ENCODE peak calls at places on chromosomes 13 and 19, in five cellular contexts. One of them, this sample, is unnamed.

GRCh38 chr13:45278096-45278645 is 62.8 kb downstream of the TPT1 start:
- DNase-seq in IMR-90: no peak
- DNase-seq in RWPE1: no peak
- DNase-seq in progenitor cell of endocrine pancreas: no peak
- DNase-seq in stomach: no peak
- DNase-seq in this sample: no peak

GRCh38 chr19:6577410-6578125 is 13.4 kb downstream of the CD70 start:
- DNase-seq in IMR-90: no peak
- DNase-seq in RWPE1: peak
- DNase-seq in progenitor cell of endocrine pancreas: no peak
- DNase-seq in stomach: no peak
- DNase-seq in this sample: no peak

GRCh38 chr19:43950834-43951626 is at the start of gene ZNF221:
- DNase-seq in IMR-90: peak
- DNase-seq in RWPE1: peak
- DNase-seq in progenitor cell of endocrine pancreas: peak
- DNase-seq in stomach: peak
- DNase-seq in this sample: peak

GRCh38 chr13:29702912-29703351 is 107.4 kb upstream of the SLC7A1 start:
- DNase-seq in IMR-90: peak
- DNase-seq in RWPE1: peak
- DNase-seq in progenitor cell of endocrine pancreas: no peak
- DNase-seq in stomach: no peak
- DNase-seq in this sample: no peak

GRCh38 chr13:75196112-75196855 is 285.7 kb downstream of the TBC1D4 start:
- DNase-seq in IMR-90: peak
- DNase-seq in RWPE1: no peak
- DNase-seq in progenitor cell of endocrine pancreas: no peak
- DNase-seq in stomach: no peak
- DNase-seq in this sample: no peak

GRCh38 chr19:52658595-52658994 is 20.4 kb upstream of the ZNF83 start:
- DNase-seq in IMR-90: no peak
- DNase-seq in RWPE1: no peak
- DNase-seq in progenitor cell of endocrine pancreas: no peak
- DNase-seq in stomach: no peak
- DNase-seq in this sample: no peak

GRCh38 chr19:48819366-48819816 is 8.6 kb upstream of the BCAT2 start:
- DNase-seq in IMR-90: peak
- DNase-seq in RWPE1: peak
- DNase-seq in progenitor cell of endocrine pancreas: no peak
- DNase-seq in stomach: peak
- DNase-seq in this sample: no peak

GRCh38 chr19:48627211-48627864 is 8.0 kb downstream of the SPHK2 start:
- DNase-seq in IMR-90: no peak
- DNase-seq in RWPE1: no peak
- DNase-seq in progenitor cell of endocrine pancreas: no peak
- DNase-seq in stomach: no peak
- DNase-seq in this sample: no peak

GRCh38 chr13:102346769-102347168 is 55.1 kb downstream of the FGF14 start:
- DNase-seq in IMR-90: no peak
- DNase-seq in RWPE1: no peak
- DNase-seq in progenitor cell of endocrine pancreas: no peak
- DNase-seq in stomach: no peak
- DNase-seq in this sample: no peak

GRCh38 chr13:62131604-62132003 is 716.0 kb upstream of the PCDH20 start:
- DNase-seq in IMR-90: no peak
- DNase-seq in RWPE1: no peak
- DNase-seq in progenitor cell of endocrine pancreas: no peak
- DNase-seq in stomach: no peak
- DNase-seq in this sample: no peak

GRCh38 chr19:49889687-49890348 is 6.9 kb downstream of the IL4I1 start:
- DNase-seq in IMR-90: peak
- DNase-seq in RWPE1: no peak
- DNase-seq in progenitor cell of endocrine pancreas: peak
- DNase-seq in stomach: peak
- DNase-seq in this sample: no peak

GRCh38 chr19:56837492-56837891 is 3.0 kb downstream of the PEG3 start:
- DNase-seq in IMR-90: no peak
- DNase-seq in RWPE1: no peak
- DNase-seq in progenitor cell of endocrine pancreas: no peak
- DNase-seq in stomach: peak
- DNase-seq in this sample: no peak

GRCh38 chr13:57716295-57716694 is 84.8 kb downstream of the PCDH17 start:
- DNase-seq in IMR-90: no peak
- DNase-seq in RWPE1: no peak
- DNase-seq in progenitor cell of endocrine pancreas: no peak
- DNase-seq in stomach: no peak
- DNase-seq in this sample: no peak

GRCh38 chr19:42201489-42202289 is 15.8 kb downstream of the DEDD2 start:
- DNase-seq in IMR-90: no peak
- DNase-seq in RWPE1: no peak
- DNase-seq in progenitor cell of endocrine pancreas: no peak
- DNase-seq in stomach: peak
- DNase-seq in this sample: no peak

GRCh38 chr19:4896372-4896771 is 6.3 kb downstream of the ARRDC5 start:
- DNase-seq in IMR-90: peak
- DNase-seq in RWPE1: peak
- DNase-seq in progenitor cell of endocrine pancreas: no peak
- DNase-seq in stomach: peak
- DNase-seq in this sample: no peak

GRCh38 chr19:51407631-51408131 is 9.8 kb downstream of the SIGLEC10 start:
- DNase-seq in IMR-90: peak
- DNase-seq in RWPE1: peak
- DNase-seq in progenitor cell of endocrine pancreas: no peak
- DNase-seq in stomach: peak
- DNase-seq in this sample: no peak

GRCh38 chr13:79448413-79448812 is 32.5 kb upstream of the NDFIP2 start:
- DNase-seq in IMR-90: peak
- DNase-seq in RWPE1: no peak
- DNase-seq in progenitor cell of endocrine pancreas: no peak
- DNase-seq in stomach: no peak
- DNase-seq in this sample: no peak

GRCh38 chr13:50033696-50034095 is 18.5 kb downstream of the KCNRG start:
- DNase-seq in IMR-90: peak
- DNase-seq in RWPE1: no peak
- DNase-seq in progenitor cell of endocrine pancreas: no peak
- DNase-seq in stomach: no peak
- DNase-seq in this sample: no peak

GRCh38 chr13:105083986-105084385 is 1451.5 kb downstream of the EFNB2 start:
- DNase-seq in IMR-90: no peak
- DNase-seq in RWPE1: no peak
- DNase-seq in progenitor cell of endocrine pancreas: no peak
- DNase-seq in stomach: no peak
- DNase-seq in this sample: no peak

GRCh38 chr19:1651061-1651547 is 1.3 kb downstream of the TCF3 start:
- DNase-seq in IMR-90: peak
- DNase-seq in RWPE1: peak
- DNase-seq in progenitor cell of endocrine pancreas: no peak
- DNase-seq in stomach: no peak
- DNase-seq in this sample: no peak

GRCh38 chr13:101612736-101613135 is 160.3 kb downstream of the ITGBL1 start:
- DNase-seq in IMR-90: no peak
- DNase-seq in RWPE1: no peak
- DNase-seq in progenitor cell of endocrine pancreas: no peak
- DNase-seq in stomach: no peak
- DNase-seq in this sample: no peak

GRCh38 chr19:49514151-49514550 is 1.7 kb downstream of the FCGRT start:
- DNase-seq in IMR-90: no peak
- DNase-seq in RWPE1: no peak
- DNase-seq in progenitor cell of endocrine pancreas: no peak
- DNase-seq in stomach: peak
- DNase-seq in this sample: no peak

GRCh38 chr13:65555973-65556372 is 1674.2 kb downstream of the PCDH9 start:
- DNase-seq in IMR-90: no peak
- DNase-seq in RWPE1: no peak
- DNase-seq in progenitor cell of endocrine pancreas: no peak
- DNase-seq in stomach: no peak
- DNase-seq in this sample: no peak

GRCh38 chr13:84433024-84433423 is 550.8 kb upstream of the SLITRK1 start:
- DNase-seq in IMR-90: peak
- DNase-seq in RWPE1: no peak
- DNase-seq in progenitor cell of endocrine pancreas: no peak
- DNase-seq in stomach: no peak
- DNase-seq in this sample: no peak

GRCh38 chr13:34334984-34335661 is 517.2 kb downstream of the RFC3 start:
- DNase-seq in IMR-90: no peak
- DNase-seq in RWPE1: no peak
- DNase-seq in progenitor cell of endocrine pancreas: no peak
- DNase-seq in stomach: no peak
- DNase-seq in this sample: no peak

GRCh38 chr13:21675095-21676007 is 4.5 kb downstream of the FGF9 start:
- DNase-seq in IMR-90: no peak
- DNase-seq in RWPE1: no peak
- DNase-seq in progenitor cell of endocrine pancreas: peak
- DNase-seq in stomach: peak
- DNase-seq in this sample: no peak

GRCh38 chr13:48864100-48864499 is 111.6 kb upstream of the FNDC3A start:
- DNase-seq in IMR-90: no peak
- DNase-seq in RWPE1: no peak
- DNase-seq in progenitor cell of endocrine pancreas: no peak
- DNase-seq in stomach: no peak
- DNase-seq in this sample: no peak

GRCh38 chr19:42198676-42199439 is 18.6 kb downstream of the DEDD2 start:
- DNase-seq in IMR-90: no peak
- DNase-seq in RWPE1: no peak
- DNase-seq in progenitor cell of endocrine pancreas: no peak
- DNase-seq in stomach: peak
- DNase-seq in this sample: no peak

DNA sequence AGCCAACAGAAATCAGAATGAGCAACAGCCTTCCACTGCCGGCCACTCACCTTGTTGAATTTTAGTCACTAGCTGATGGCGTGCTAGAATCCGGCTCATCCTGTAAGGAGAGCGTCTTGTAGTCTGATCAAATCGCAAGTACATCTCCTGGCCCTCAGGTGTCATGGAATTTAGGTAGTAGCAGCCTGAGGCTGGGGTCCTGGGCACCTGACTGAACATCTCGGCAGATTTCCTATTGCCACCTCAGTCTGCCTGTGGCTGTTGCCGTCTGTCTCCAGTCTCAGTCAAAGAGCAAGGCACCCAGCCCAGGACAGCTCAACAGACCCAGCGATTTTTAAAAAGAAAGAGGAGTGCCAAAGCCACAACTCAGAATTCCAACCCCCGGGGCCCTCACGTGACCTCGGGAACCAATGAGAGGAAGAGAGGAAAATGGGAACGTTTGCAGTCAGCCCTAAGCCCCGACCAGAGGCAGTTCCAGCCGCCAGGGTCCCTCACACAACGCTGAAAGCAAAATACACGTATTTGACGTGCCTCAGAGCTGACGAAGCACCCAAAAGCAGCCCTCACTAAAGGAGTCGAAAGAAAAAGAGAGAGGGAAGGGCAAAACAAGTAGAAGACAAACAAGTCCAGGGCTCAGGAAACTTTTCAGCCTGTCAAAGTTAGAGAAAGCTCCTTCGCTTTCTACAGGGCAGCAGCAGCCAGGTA is at the start of gene STARD13:
- DNase-seq in IMR-90: peak
- DNase-seq in RWPE1: peak
- DNase-seq in progenitor cell of endocrine pancreas: peak
- DNase-seq in stomach: peak
- DNase-seq in this sample: peak
- TF ChIP-seq CTCF in IMR-90: peak
- TF ChIP-seq CTCF in RWPE1: peak
- TF ChIP-seq CTCF in progenitor cell of endocrine pancreas: peak
- TF ChIP-seq CTCF in stomach: peak
- TF ChIP-seq CTCF in this sample: no peak

DNA sequence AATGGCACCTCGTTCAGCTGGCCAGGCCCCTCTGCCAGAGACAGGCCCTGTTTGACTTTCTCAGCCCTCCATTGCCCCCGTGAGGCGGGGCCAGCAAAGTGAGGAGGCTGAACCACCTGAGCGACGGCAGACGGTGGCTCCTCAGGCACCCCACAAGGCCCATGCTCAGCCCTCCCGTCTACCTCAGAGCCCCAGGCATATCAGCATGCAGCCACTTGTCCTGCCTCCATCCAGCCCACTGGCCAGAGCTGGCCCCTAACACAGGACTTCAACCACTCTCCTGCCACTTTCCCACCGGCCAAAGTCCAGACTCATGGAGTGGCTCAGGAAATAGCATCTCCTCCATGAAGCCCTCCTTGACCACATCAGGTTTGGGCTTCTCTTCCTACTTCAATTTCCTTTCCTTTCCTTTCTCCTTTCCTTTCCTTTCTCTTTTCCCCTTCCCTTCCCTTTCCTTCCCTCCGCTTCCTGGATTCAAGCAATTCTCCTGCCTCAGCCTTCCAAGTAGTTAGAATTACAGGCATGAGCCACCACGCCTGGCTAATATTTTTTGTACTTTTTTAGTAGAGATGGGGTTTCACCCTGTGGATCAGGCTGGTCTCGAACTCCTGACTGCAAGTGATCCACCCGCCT is 9.3 kb downstream of the SLC7A10 start:
- DNase-seq in IMR-90: no peak
- DNase-seq in RWPE1: no peak
- DNase-seq in progenitor cell of endocrine pancreas: no peak
- DNase-seq in stomach: no peak
- DNase-seq in this sample: no peak
- TF ChIP-seq CTCF in IMR-90: no peak
- TF ChIP-seq CTCF in RWPE1: no peak
- TF ChIP-seq CTCF in progenitor cell of endocrine pancreas: no peak
- TF ChIP-seq CTCF in stomach: no peak
- TF ChIP-seq CTCF in this sample: no peak

DNA sequence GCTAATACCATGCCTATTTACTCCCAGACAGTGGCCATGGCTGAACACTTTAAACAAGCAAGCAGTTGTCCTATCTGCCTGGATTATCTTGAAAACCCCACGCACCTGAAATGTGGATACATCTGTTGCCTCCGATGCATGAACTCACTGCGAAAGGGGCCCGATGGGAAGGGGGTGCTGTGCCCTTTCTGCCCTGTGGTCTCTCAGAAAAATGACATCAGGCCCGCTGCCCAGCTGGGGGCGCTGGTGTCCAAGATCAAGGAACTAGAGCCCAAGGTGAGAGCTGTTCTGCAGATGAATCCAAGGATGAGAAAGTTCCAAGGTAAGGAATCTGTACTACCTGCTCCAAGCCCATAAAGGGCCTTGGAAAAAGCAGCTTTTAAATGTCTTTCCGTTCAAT is 8.6 kb downstream of the RFPL4AL1 start:
- DNase-seq in IMR-90: no peak
- DNase-seq in RWPE1: no peak
- DNase-seq in progenitor cell of endocrine pancreas: no peak
- DNase-seq in stomach: no peak
- DNase-seq in this sample: no peak
- TF ChIP-seq CTCF in IMR-90: no peak
- TF ChIP-seq CTCF in RWPE1: no peak
- TF ChIP-seq CTCF in progenitor cell of endocrine pancreas: no peak
- TF ChIP-seq CTCF in stomach: no peak
- TF ChIP-seq CTCF in this sample: no peak

DNA sequence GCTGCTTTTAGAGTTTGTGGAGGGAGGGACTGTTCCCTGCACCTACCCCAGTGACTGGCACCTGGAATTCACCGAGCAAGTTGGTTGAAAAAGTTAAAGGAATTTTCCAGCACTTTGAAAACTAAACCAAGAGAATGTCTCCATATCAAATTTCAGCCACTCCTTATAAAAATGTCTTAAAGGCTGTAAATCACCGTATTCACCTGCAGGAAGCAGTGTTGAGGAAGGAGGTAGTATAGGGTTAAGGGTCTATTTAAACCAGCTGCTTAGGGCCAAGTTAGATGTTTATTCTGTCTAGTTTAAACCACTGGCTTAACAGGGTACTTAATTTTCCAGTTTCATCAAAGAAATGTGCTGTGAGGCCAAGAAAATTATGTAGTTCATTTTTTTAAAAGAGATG is 3.8 kb upstream of the RAB20 start:
- DNase-seq in IMR-90: no peak
- DNase-seq in RWPE1: no peak
- DNase-seq in progenitor cell of endocrine pancreas: no peak
- DNase-seq in stomach: no peak
- DNase-seq in this sample: no peak
- TF ChIP-seq CTCF in IMR-90: peak
- TF ChIP-seq CTCF in RWPE1: no peak
- TF ChIP-seq CTCF in progenitor cell of endocrine pancreas: peak
- TF ChIP-seq CTCF in stomach: no peak
- TF ChIP-seq CTCF in this sample: no peak